ENCODE peak calls at places on chromosomes 13 and 19, in four cellular contexts. B is HepG2, M is SK-N-SH, G is GM12878. A is an unnamed sample.

GRCh38 chr13:102907016-102907756 is 61.4 kb downstream of the ERCC5 start:
- DNase-seq in B (no peak), M (no peak), G (peak; percentile 25), A (no peak)

GRCh38 chr13:112066624-112067004 is 335 bp upstream of the SOX1 start:
- DNase-seq in B (no peak), M (peak; percentile 49), G (no peak), A (no peak)

GRCh38 chr13:110910013-110910890 is 4.6 kb downstream of the ANKRD10 start:
- DNase-seq in B (no peak), M (no peak), G (no peak), A (no peak)

GRCh38 chr19:1248454-1249297 is at the start of gene MIDN:
- DNase-seq in B (peak; percentile 75), M (peak; percentile 87), G (no peak), A (no peak)

GRCh38 chr19:39389621-39390414 is 1.1 kb downstream of the PAF1 start:
- DNase-seq in B (no peak), M (no peak), G (no peak), A (no peak)

GRCh38 chr19:3236272-3236671 is 11.8 kb downstream of the CELF5 start:
- DNase-seq in B (no peak), M (no peak), G (no peak), A (no peak)

GRCh38 chr19:55563261-55563690 is 17.4 kb downstream of the ZNF579 start:
- DNase-seq in B (no peak), M (peak; percentile 46), G (no peak), A (no peak)

GRCh38 chr19:1131718-1132552 is 28.1 kb downstream of the GPX4 start:
- DNase-seq in B (no peak), M (no peak), G (peak; percentile 21), A (no peak)

GRCh38 chr19:55080915-55081772 is 5.5 kb downstream of the EPS8L1 start:
- DNase-seq in B (peak; percentile 53), M (peak; percentile 94), G (peak; percentile 35), A (peak; percentile 77)

GRCh38 chr19:37977992-37978391 is 71.0 kb downstream of the SIPA1L3 start:
- DNase-seq in B (no peak), M (no peak), G (no peak), A (no peak)

GRCh38 chr13:83883061-83883523 is 818 bp upstream of the SLITRK1 start:
- DNase-seq in B (no peak), M (no peak), G (no peak), A (no peak)

GRCh38 chr19:38442736-38443135 is 9.2 kb downstream of the RYR1 start:
- DNase-seq in B (no peak), M (no peak), G (no peak), A (no peak)

GRCh38 chr13:19862511-19863313 is 737 bp downstream of the ZMYM5 start:
- DNase-seq in B (no peak), M (no peak), G (no peak), A (peak; percentile 27)

GRCh38 chr19:43699506-43700367 is 16.1 kb upstream of the IRGC start:
- DNase-seq in B (no peak), M (peak; percentile 63), G (no peak), A (no peak)

DNA sequence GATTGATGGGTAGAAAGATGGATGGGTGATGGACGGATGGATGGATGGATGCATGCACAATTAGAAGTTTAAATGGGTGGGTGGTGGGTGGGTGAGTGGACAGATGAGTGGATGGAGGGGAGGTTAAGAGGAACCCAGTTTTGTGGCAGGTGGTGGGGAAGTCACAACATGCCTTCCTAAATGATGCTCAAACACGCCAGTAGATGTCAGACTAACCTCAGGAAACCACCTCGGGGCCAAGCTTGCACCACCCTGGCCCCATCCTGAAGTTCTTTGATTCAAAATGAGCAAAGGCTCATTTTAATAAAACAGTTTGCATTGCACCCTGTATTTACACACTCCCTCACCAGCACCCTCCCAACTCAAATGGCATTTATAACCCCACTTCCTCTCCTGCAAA is 91.3 kb upstream of the CACNA1A start:
- DNase-seq in B (peak; percentile 35), M (peak; percentile 82), G (peak; percentile 25), A (peak; percentile 71)
- TF ChIP-seq PBX3 in B (no peak), M (no peak), G (no peak), A (no peak)

GRCh38 chr13:52815330-52815729 is 33.1 kb downstream of the PCDH8 start:
- DNase-seq in B (no peak), M (no peak), G (no peak), A (no peak)
- TF ChIP-seq PBX3 in B (no peak), M (no peak), G (no peak), A (no peak)

DNA sequence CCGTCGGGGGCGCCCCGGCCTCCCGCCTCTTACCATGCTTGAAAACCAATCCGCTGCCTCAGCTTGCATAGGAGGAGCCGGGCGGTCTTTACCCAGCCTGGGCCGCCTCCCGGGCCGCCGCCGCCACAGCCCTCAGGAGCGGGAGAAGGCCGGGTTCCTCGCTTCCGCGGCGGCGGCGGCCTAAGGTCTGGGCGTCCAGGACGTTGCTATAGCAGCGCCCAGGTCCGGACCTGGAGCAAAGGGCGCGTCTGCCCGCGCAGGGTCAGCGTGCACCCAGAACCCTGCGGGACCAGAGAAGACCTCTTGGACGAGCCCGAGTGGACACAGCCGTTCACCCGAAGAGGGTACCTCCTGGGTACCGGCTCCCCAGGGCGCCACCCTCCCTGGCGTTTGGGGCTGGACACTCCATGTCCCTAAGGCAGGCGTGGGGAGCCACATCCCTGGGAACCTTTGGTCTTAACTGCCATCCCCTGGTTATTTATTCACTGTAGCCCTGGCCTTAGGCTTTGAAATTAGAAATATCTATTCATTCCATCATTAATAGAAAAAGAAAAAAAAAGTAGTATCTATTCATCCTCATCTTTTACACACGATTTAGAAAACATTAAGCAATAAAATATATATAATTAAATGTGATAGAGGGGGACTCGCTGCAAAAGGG is 2.4 kb downstream of the DZIP1 start:
- DNase-seq in B (peak; percentile 44), M (peak; percentile 77), G (no peak), A (no peak)
- TF ChIP-seq PBX3 in B (no peak), M (no peak), G (no peak), A (no peak)

DNA sequence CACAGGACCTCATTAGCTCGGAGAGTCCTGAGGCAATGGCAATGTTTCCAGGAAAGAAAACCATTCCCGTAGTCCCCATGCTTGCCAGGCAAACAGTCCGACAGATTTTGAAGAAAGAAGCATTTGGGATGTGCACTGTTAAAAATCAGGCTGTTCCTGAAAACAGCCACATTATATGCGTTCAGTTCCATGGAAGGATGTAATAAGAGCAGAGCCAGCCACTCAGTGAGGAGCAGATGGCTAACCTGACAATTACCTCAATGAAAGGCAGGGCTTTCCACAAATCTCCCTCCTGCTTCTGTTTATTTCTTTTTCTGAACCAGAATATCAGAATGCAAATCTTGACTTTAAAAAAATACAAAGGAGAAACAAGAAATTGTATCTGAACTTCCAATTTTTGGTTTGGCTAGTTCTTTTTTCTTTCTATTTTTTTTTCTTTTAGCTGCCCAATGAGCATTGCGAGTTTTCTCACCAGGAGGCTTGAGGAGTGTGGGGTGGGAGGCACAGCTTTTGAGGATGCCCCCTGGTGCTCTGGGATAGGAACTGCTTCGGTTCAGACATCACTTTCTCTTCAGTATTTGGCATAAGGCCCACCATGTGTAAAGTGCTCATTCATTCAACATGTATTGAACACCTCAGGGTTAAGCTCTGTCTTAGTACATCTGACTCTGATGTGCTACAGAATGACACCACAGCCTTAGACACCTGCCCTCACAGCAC is 124.2 kb downstream of the TBC1D4 start:
- DNase-seq in B (peak; percentile 69), M (peak; percentile 74), G (no peak), A (peak; percentile 47)
- TF ChIP-seq PBX3 in B (no peak), M (no peak), G (no peak), A (no peak)

DNA sequence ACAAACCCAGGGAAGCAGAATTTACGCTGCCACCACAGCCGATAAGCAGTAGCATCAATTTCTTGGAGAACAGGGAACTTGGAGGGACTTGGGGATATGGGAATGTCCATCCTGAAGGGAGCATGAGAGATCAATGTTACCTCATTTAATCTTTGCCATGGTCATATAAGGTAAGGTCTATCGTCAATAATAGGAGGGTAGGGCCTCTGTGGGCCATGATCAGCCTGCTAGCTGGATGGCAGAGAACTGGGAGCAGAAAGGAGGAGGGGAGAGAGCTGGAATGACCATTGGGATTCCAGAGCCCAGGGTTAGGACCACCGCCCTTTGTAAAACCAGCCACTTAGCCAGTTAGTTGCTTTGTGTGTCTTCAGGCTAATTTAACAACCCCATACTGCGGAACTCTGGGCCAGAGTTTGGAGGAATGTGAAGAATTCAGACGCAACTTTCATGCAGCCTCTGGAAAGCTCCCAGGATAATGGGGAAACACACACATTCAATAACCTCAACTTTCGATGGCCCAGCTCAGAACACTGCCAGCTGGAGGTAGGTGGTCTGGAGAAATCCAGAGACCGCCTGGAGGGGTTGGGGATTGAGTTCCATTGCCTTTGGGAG is 40.3 kb downstream of the ZNF557 start:
- DNase-seq in B (peak; percentile 11), M (no peak), G (no peak), A (no peak)
- TF ChIP-seq PBX3 in B (no peak), M (no peak), G (no peak), A (no peak)

GRCh38 chr13:48630291-48630690 is 23.4 kb upstream of the CYSLTR2 start:
- DNase-seq in B (no peak), M (no peak), G (no peak), A (no peak)

GRCh38 chr13:48631441-48631840 is 22.3 kb upstream of the CYSLTR2 start:
- DNase-seq in B (no peak), M (no peak), G (no peak), A (no peak)

GRCh38 chr13:48630791-48631190 is 22.9 kb upstream of the CYSLTR2 start:
- DNase-seq in B (no peak), M (no peak), G (no peak), A (no peak)

GRCh38 chr13:48626726-48627451 is 26.8 kb upstream of the CYSLTR2 start:
- DNase-seq in B (peak; percentile 21), M (no peak), G (no peak), A (no peak)

DNA sequence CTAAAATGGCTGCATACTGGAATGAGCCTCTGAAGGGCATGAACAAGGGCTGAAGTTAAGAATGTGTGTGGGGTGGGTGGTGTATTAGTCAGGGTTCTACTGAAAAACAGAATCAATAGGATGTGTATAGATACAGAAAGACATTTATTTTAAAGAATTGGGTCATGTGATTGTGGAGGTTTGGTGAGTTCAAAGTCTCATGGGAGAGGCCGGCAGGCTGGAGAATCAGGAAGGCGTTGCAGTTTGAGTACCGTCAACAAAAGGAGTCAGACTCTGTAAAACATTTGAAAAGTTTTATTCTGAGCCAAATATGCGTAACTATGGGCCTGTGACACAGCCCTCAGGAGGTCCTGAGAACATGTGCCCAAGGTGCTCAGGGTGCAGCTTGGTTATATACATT is 24.4 kb upstream of the CYSLTR2 start:
- DNase-seq in B (peak; percentile 76), M (no peak), G (no peak), A (no peak)
- TF ChIP-seq PBX3 in B (no peak), M (no peak), G (no peak), A (no peak)

GRCh38 chr13:52449323-52450011 is 967 bp downstream of the VPS36 start:
- DNase-seq in B (no peak), M (no peak), G (no peak), A (no peak)
- TF ChIP-seq PBX3 in B (no peak), M (no peak), G (no peak), A (no peak)

GRCh38 chr19:30091456-30091855 is 149.4 kb downstream of the URI1 start:
- DNase-seq in B (no peak), M (no peak), G (no peak), A (no peak)

GRCh38 chr19:30090476-30090875 is 148.4 kb downstream of the URI1 start:
- DNase-seq in B (no peak), M (no peak), G (no peak), A (no peak)

GRCh38 chr19:30090963-30091362 is 148.9 kb downstream of the URI1 start:
- DNase-seq in B (no peak), M (no peak), G (no peak), A (no peak)

GRCh38 chr19:30092721-30093569 is 150.9 kb downstream of the URI1 start:
- DNase-seq in B (no peak), M (no peak), G (no peak), A (no peak)

GRCh38 chr19:30091856-30092255 is 149.8 kb downstream of the URI1 start:
- DNase-seq in B (no peak), M (no peak), G (no peak), A (no peak)
- TF ChIP-seq PBX3 in B (no peak), M (no peak), G (no peak), A (no peak)

A was measured in A549.